ENCODE peak calls at places on chromosomes 11 and 22, in ten cellular contexts. E is T follicular helper cell; Q is NCI-H460; C is kidney; P is T-helper 9 cell; V is H54; O is germinal center; J is IMR-90; G is stimulated activated effector memory CD8-positive, alpha-beta T cell treated with anti-CD3 and anti-CD28 coated beads, Interleukin-12 subunit alpha, Interleukin-12 subunit beta, amount 100 ng/mL, for 72 hours; B is CD4-positive, CD25-positive, alpha-beta regulatory T cell. S is an unnamed sample.

GRCh38 chr11:34053161-34053686 is 1.7 kb downstream of the CAPRIN1 start:
- DNase-seq in E (peak; percentile 67), Q (peak; percentile 49), C (peak; percentile 89), P (peak; percentile 64), V (peak; percentile 64), O (peak; percentile 61), J (peak; percentile 76), G (peak; percentile 56), B (peak; percentile 88), S (peak; percentile 93)

GRCh38 chr22:50001388-50002231 is 11.0 kb downstream of the IL17REL start:
- DNase-seq in E (no peak), Q (no peak), C (no peak), P (no peak), V (no peak), O (peak; percentile 38), J (no peak), G (no peak), B (no peak), S (peak; percentile 77)

GRCh38 chr22:38211556-38211955 is 9.8 kb downstream of the MAFF start:
- DNase-seq in E (no peak), Q (no peak), C (no peak), P (no peak), V (no peak), O (no peak), J (no peak), G (no peak), B (no peak), S (no peak)

GRCh38 chr11:117816151-117816741 is 8.3 kb downstream of the FXYD2 start:
- DNase-seq in E (no peak), Q (no peak), C (peak; percentile 96), P (no peak), V (no peak), O (no peak), J (peak; percentile 30), G (no peak), B (no peak), S (peak; percentile 78)

GRCh38 chr11:10629431-10630002 is 61.1 kb upstream of the LYVE1 start:
- DNase-seq in E (no peak), Q (no peak), C (no peak), P (no peak), V (no peak), O (no peak), J (no peak), G (no peak), B (no peak), S (no peak)

GRCh38 chr11:64743591-64744543 is at the start of gene RASGRP2:
- DNase-seq in E (peak; percentile 81), Q (peak; percentile 24), C (peak; percentile 93), P (peak; percentile 90), V (peak; percentile 80), O (peak; percentile 67), J (no peak), G (peak; percentile 79), B (peak; percentile 89), S (no peak)

GRCh38 chr11:126123686-126124085 is 61.0 kb upstream of the CDON start:
- DNase-seq in E (no peak), Q (no peak), C (no peak), P (no peak), V (no peak), O (no peak), J (no peak), G (no peak), B (no peak), S (no peak)

GRCh38 chr11:78419327-78419726 is 1.7 kb upstream of the GAB2 start:
- DNase-seq in E (no peak), Q (no peak), C (no peak), P (no peak), V (peak; percentile 80), O (no peak), J (peak; percentile 99), G (no peak), B (no peak), S (no peak)

GRCh38 chr22:20427945-20428417 is 9.6 kb downstream of the SCARF2 start:
- DNase-seq in E (no peak), Q (no peak), C (peak; percentile 10), P (no peak), V (no peak), O (no peak), J (no peak), G (no peak), B (no peak), S (no peak)

GRCh38 chr11:73297231-73297590 is 10.9 kb upstream of the ARHGEF17 start:
- DNase-seq in E (no peak), Q (no peak), C (peak; percentile 50), P (no peak), V (no peak), O (no peak), J (no peak), G (no peak), B (no peak), S (no peak)

GRCh38 chr11:20367313-20367948 is 3.9 kb downstream of the HTATIP2 start:
- DNase-seq in E (no peak), Q (peak; percentile 71), C (no peak), P (no peak), V (peak; percentile 75), O (no peak), J (peak; percentile 94), G (no peak), B (peak; percentile 68), S (no peak)

GRCh38 chr11:86991341-86991740 is 36.1 kb upstream of the FZD4 start:
- DNase-seq in E (no peak), Q (no peak), C (no peak), P (no peak), V (no peak), O (no peak), J (no peak), G (no peak), B (no peak), S (no peak)

GRCh38 chr11:15970506-15971214 is 385.7 kb downstream of the SOX6 start:
- DNase-seq in E (no peak), Q (no peak), C (no peak), P (no peak), V (no peak), O (no peak), J (no peak), G (no peak), B (no peak), S (no peak)

GRCh38 chr22:38314992-38315800 is 2.0 kb downstream of the CSNK1E start:
- DNase-seq in E (no peak), Q (no peak), C (no peak), P (no peak), V (no peak), O (peak; percentile 59), J (peak; percentile 35), G (no peak), B (peak; percentile 31), S (no peak)

GRCh38 chr11:131536159-131536558 is 165.7 kb downstream of the NTM start:
- DNase-seq in E (no peak), Q (no peak), C (no peak), P (no peak), V (no peak), O (no peak), J (no peak), G (no peak), B (no peak), S (no peak)

GRCh38 chr11:119585038-119585666 is 143.8 kb downstream of the NECTIN1 start:
- DNase-seq in E (no peak), Q (no peak), C (peak; percentile 85), P (no peak), V (no peak), O (no peak), J (no peak), G (no peak), B (no peak), S (no peak)

GRCh38 chr11:78338138-78338537 is 79.5 kb downstream of the GAB2 start:
- DNase-seq in E (no peak), Q (no peak), C (no peak), P (no peak), V (no peak), O (no peak), J (no peak), G (no peak), B (no peak), S (no peak)

GRCh38 chr11:4891996-4892640 is 10.4 kb downstream of the OR51T1 start:
- DNase-seq in E (no peak), Q (no peak), C (no peak), P (no peak), V (peak; percentile 13), O (no peak), J (peak; percentile 93), G (no peak), B (no peak), S (no peak)

GRCh38 chr11:553083-553948 is 7.2 kb downstream of the LMNTD2 start:
- DNase-seq in E (no peak), Q (no peak), C (no peak), P (no peak), V (no peak), O (no peak), J (no peak), G (no peak), B (no peak), S (no peak)

GRCh38 chr11:76955459-76956114 is 78.6 kb upstream of the B3GNT6 start:
- DNase-seq in E (no peak), Q (no peak), C (no peak), P (no peak), V (no peak), O (no peak), J (no peak), G (no peak), B (no peak), S (no peak)

GRCh38 chr11:72684236-72684912 is 10.2 kb upstream of the PDE2A start:
- DNase-seq in E (peak; percentile 4), Q (peak; percentile 67), C (peak; percentile 84), P (no peak), V (peak; percentile 99), O (peak; percentile 81), J (peak; percentile 57), G (peak; percentile 39), B (peak; percentile 65), S (no peak)

GRCh38 chr22:40055143-40055926 is 60.6 kb downstream of the FAM83F start:
- DNase-seq in E (no peak), Q (no peak), C (no peak), P (no peak), V (no peak), O (peak; percentile 47), J (no peak), G (no peak), B (peak; percentile 92), S (no peak)

GRCh38 chr11:104879514-104880190 is 18.6 kb downstream of the CASP12 start:
- DNase-seq in E (no peak), Q (no peak), C (no peak), P (no peak), V (no peak), O (no peak), J (no peak), G (no peak), B (no peak), S (no peak)

GRCh38 chr11:60703374-60703773 is 4.0 kb downstream of the MS4A8 start:
- DNase-seq in E (no peak), Q (no peak), C (no peak), P (no peak), V (no peak), O (no peak), J (no peak), G (no peak), B (no peak), S (no peak)

GRCh38 chr11:74268451-74268850 is 43.0 kb downstream of the P4HA3 start:
- DNase-seq in E (no peak), Q (no peak), C (no peak), P (no peak), V (no peak), O (no peak), J (no peak), G (no peak), B (no peak), S (no peak)

GRCh38 chr11:58928691-58929090 is 10.6 kb upstream of the GLYATL1 start:
- DNase-seq in E (no peak), Q (no peak), C (no peak), P (no peak), V (no peak), O (no peak), J (no peak), G (no peak), B (no peak), S (no peak)

S was measured in chondrocyte.